ENCODE peak calls at places on chromosomes 1 and 21, in four cellular contexts. U is hepatocyte, I is left ventricle myocardium inferior, O is neural progenitor cell. Z is an unnamed sample.
A peak's percentile ranks its signal among the peaks of the same experiment; 100 is the strongest.

GRCh38 chr1:82398357-82398756 is 597.6 kb downstream of the ADGRL2 start:
- DNase-seq in I (no peak), O (no peak), U (no peak), Z (no peak)

GRCh38 chr1:82492168-82492567 is 691.4 kb downstream of the ADGRL2 start:
- DNase-seq in O (no peak), U (no peak), I (no peak), Z (no peak)

GRCh38 chr1:36109041-36109679 is 15.9 kb downstream of the COL8A2 start:
- DNase-seq in I (no peak), U (peak; percentile 56), O (no peak), Z (no peak)

GRCh38 chr1:89022167-89022959 is at the start of gene GBP3:
- DNase-seq in O (no peak), U (peak; percentile 44), I (no peak), Z (peak; percentile 37)

GRCh38 chr1:5551274-5551966 is 440.8 kb downstream of the NPHP4 start:
- DNase-seq in O (no peak), I (no peak), U (peak; percentile 69), Z (peak; percentile 16)

GRCh38 chr1:5623399-5623798 is 368.8 kb downstream of the NPHP4 start:
- DNase-seq in U (no peak), O (no peak), I (no peak), Z (no peak)

GRCh38 chr21:17679002-17679600 is 66.4 kb upstream of the BTG3 start:
- DNase-seq in I (no peak), U (peak; percentile 70), O (peak; percentile 69), Z (peak; percentile 55)

GRCh38 chr21:35825370-35825769 is 235.0 kb downstream of the SETD4 start:
- DNase-seq in U (no peak), O (peak; percentile 26), I (no peak), Z (no peak)

GRCh38 chr1:111252786-111253185 is 25.3 kb downstream of the CHI3L2 start:
- DNase-seq in U (no peak), O (no peak), I (no peak), Z (no peak)

GRCh38 chr1:97721221-97721620 is 199.6 kb downstream of the DPYD start:
- DNase-seq in I (no peak), U (no peak), O (no peak), Z (no peak)

GRCh38 chr21:41369105-41369914 is 7.5 kb downstream of the MX2 start:
- DNase-seq in U (peak; percentile 59), O (peak; percentile 82), I (peak; percentile 49), Z (no peak)

GRCh38 chr1:185369786-185370185 is 52.7 kb upstream of the IVNS1ABP start:
- DNase-seq in I (no peak), U (no peak), O (no peak), Z (no peak)

GRCh38 chr1:39272027-39272790 is 67.7 kb downstream of the MACF1 start:
- DNase-seq in U (peak; percentile 28), O (no peak), I (no peak), Z (no peak)

GRCh38 chr1:113278777-113279176 is 111.5 kb upstream of the MAGI3 start:
- DNase-seq in I (no peak), O (no peak), U (no peak), Z (no peak)

GRCh38 chr1:151313501-151313900 is 13.7 kb downstream of the PI4KB start:
- DNase-seq in O (no peak), I (peak; percentile 48), U (no peak), Z (no peak)

GRCh38 chr1:151312439-151313225 is 14.6 kb downstream of the PI4KB start:
- DNase-seq in I (no peak), O (no peak), U (no peak), Z (no peak)

GRCh38 chr1:151311589-151312331 is 15.5 kb downstream of the PI4KB start:
- DNase-seq in U (peak; percentile 95), I (peak; percentile 50), O (no peak), Z (peak; percentile 99)

GRCh38 chr1:151315565-151316235 is 11.5 kb downstream of the PI4KB start:
- DNase-seq in U (no peak), I (no peak), O (no peak), Z (no peak)

DNA sequence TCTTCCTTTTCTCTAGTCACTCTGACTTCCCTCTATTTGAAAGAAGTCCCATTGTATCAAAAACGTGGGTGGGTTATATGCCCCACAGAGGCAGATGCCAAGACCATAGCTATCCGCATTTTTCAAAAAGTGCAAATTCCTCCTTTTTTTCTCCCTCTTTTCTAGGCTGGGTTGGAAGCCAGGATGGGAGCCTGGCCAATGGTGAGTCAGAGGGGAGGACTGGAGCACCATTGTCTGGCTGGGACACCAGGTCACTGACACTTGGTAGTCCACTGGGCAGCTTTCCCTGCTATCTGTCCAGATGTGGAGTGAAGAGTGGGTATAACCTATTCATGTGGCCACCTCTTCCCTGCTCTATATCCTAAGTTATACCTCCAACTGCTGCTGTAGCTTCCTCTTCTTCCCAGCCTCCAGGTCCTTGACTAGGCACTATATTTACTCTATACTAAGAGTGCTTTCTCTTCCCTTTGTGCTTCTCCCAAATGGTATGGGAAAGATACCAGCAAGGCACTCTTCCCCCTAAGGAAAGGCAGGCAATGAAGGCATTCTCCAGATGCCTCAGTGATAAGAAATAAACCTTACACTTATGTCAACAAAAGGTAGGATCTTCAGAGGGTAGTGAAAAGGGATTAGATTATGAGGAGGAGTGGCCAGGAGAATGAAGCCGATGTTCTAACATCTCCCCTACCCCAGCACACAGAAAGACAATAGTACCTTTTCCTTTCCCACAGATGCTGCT is 12.9 kb downstream of the PI4KB start:
- DNase-seq in I (peak; percentile 86), O (no peak), U (no peak), Z (no peak)
- H3K27ac ChIP-seq in I (peak overlapping the region; percentile 80), O (no peak overlapping the region), U (peak overlapping the region; percentile 96), Z (no peak overlapping the region)

DNA sequence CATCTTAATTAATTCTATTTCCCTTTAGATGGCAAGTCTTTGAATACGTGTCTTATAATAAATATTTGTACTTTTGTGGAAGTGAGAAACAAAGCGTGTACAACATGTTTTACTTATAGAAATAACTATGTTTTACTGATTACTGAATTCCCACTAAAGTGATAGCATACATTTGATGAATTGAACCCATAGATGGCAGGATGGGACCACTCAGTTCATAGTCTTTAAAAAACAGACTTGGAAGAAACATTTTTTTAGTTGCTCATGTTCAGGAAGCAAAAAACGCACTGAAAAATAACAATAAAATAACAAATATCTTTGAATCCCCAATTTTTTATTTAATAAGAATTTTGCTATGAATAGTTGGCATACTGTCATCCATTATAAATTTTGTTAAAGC is 507.1 kb upstream of the ZRANB2 start:
- DNase-seq in U (peak; percentile 29), I (no peak), O (peak; percentile 11), Z (no peak)
- TF ChIP-seq CTCF in U (peak; percentile 57), I (peak; percentile 66), O (peak; percentile 59), Z (peak; percentile 48)

GRCh38 chr1:56065729-56066128 is 513.6 kb downstream of the PLPP3 start:
- DNase-seq in I (no peak), U (no peak), O (no peak), Z (peak; percentile 59)

GRCh38 chr1:56061824-56062223 is 517.5 kb downstream of the PLPP3 start:
- DNase-seq in I (no peak), U (no peak), O (no peak), Z (no peak)

GRCh38 chr1:56062625-56063024 is 516.7 kb downstream of the PLPP3 start:
- DNase-seq in U (no peak), O (no peak), I (no peak), Z (no peak)

GRCh38 chr1:56063461-56063860 is 515.9 kb downstream of the PLPP3 start:
- DNase-seq in I (peak; percentile 47), U (no peak), O (no peak), Z (no peak)

GRCh38 chr1:56064705-56065104 is 514.7 kb downstream of the PLPP3 start:
- DNase-seq in U (peak; percentile 32), I (no peak), O (no peak), Z (peak; percentile 87)
- H3K27ac ChIP-seq in U (no peak overlapping the region), I (no peak overlapping the region), O (no peak overlapping the region), Z (no peak overlapping the region)

DNA sequence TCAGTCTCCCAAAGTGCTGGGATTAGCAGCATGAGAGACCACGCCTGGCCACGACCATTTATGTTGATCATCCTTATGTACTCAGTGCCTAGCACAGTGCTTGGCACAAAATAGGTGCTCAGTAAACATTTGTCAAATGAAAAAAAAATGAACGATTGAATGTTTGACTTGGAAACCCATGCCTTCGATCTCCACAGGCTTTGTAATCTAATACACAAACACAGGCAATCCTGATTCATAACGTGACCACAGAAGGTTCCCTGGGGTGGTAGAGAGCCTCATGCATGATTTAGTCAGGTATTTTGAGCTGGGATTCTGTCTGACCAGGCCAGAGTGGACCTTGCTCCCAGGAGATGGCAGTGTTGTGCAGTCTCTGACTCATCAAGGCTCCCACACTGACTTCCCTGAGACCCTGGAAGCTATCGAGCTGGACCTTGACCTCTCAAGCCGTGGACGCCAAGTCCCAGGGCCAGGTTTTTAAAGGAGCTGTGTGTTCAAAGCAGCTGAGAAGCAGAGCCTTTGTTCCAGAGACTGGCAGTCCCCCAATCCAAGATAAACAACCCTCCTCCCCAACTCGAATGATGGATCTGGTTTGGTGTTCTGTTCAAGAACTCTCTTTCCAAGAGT is 81.1 kb downstream of the PGM1 start:
- DNase-seq in I (peak; percentile 67), U (peak; percentile 88), O (peak; percentile 81), Z (peak; percentile 41)
- TF ChIP-seq CTCF in I (peak; percentile 74), U (peak; percentile 72), O (peak; percentile 76), Z (peak; percentile 70)

GRCh38 chr1:10726355-10726754 is 70.1 kb downstream of the CASZ1 start:
- DNase-seq in U (no peak), I (peak; percentile 81), O (no peak), Z (peak; percentile 45)
- H3K27ac ChIP-seq in U (no peak overlapping the region), I (peak overlapping the region; percentile 94), O (no peak overlapping the region), Z (no peak overlapping the region)

GRCh38 chr1:13228343-13228781 is 2.4 kb upstream of the PRAMEF18 start:
- DNase-seq in O (no peak), I (no peak), U (no peak), Z (no peak)
- TF ChIP-seq CTCF in O (no peak), I (peak; percentile 40), U (no peak), Z (peak; percentile 21)

Z was measured in foreskin keratinocyte.